ENCODE peak calls at places on chromosomes 13 and 19, in eight cellular contexts. I is GM04504, B is endodermal cell, P is HEK293T, V is foreskin keratinocyte, J is HS-27A, F is M059J, X is NB4. H is an unnamed sample.

GRCh38 chr13:66508153-66508909 is 721.8 kb downstream of the PCDH9 start:
- DNase-seq in I (no peak), B (no peak), P (no peak), V (no peak), J (no peak), F (no peak), X (no peak), H (no peak)

GRCh38 chr13:70964124-70964523 is 855.9 kb upstream of the KLHL1 start:
- DNase-seq in I (no peak), B (no peak), P (peak), V (no peak), J (no peak), F (no peak), X (peak), H (peak)

GRCh38 chr13:66001136-66001535 is 1229.0 kb downstream of the PCDH9 start:
- DNase-seq in I (no peak), B (no peak), P (no peak), V (no peak), J (no peak), F (no peak), X (no peak), H (no peak)

GRCh38 chr19:13121551-13122274 is 3.6 kb downstream of the NACC1 start:
- DNase-seq in I (no peak), B (peak), P (no peak), V (no peak), J (no peak), F (no peak), X (no peak), H (no peak)

GRCh38 chr13:35675651-35676050 is 199.2 kb upstream of the MAB21L1 start:
- DNase-seq in I (no peak), B (no peak), P (no peak), V (no peak), J (no peak), F (no peak), X (no peak), H (no peak)

GRCh38 chr13:79749985-79750551 is 269.1 kb downstream of the NDFIP2 start:
- DNase-seq in I (peak), B (peak), P (no peak), V (peak), J (peak), F (peak), X (no peak), H (no peak)

GRCh38 chr19:49502866-49503581 is 6.8 kb downstream of the RPS11 start:
- DNase-seq in I (peak), B (no peak), P (peak), V (no peak), J (no peak), F (peak), X (peak), H (peak)

GRCh38 chr13:98346904-98347636 is 170.0 kb upstream of the RNF113B start:
- DNase-seq in I (no peak), B (peak), P (no peak), V (no peak), J (no peak), F (no peak), X (no peak), H (no peak)

GRCh38 chr13:65454403-65454802 is 1775.7 kb downstream of the PCDH9 start:
- DNase-seq in I (no peak), B (no peak), P (no peak), V (no peak), J (no peak), F (no peak), X (no peak), H (no peak)

GRCh38 chr13:39516140-39516539 is 86.9 kb downstream of the LHFPL6 start:
- DNase-seq in I (no peak), B (no peak), P (no peak), V (no peak), J (no peak), F (peak), X (no peak), H (no peak)

GRCh38 chr19:31553112-31553843 is 204.0 kb upstream of the TSHZ3 start:
- DNase-seq in I (no peak), B (no peak), P (no peak), V (peak), J (no peak), F (no peak), X (no peak), H (no peak)

GRCh38 chr13:113654175-113654560 is 3.8 kb downstream of the ATP4B start:
- DNase-seq in I (no peak), B (no peak), P (no peak), V (no peak), J (no peak), F (no peak), X (no peak), H (no peak)

GRCh38 chr19:2062770-2063169 is 11.7 kb upstream of the MKNK2 start:
- DNase-seq in I (no peak), B (no peak), P (no peak), V (no peak), J (no peak), F (no peak), X (no peak), H (no peak)